ENCODE peak calls at places on chromosomes 12 and 14, in eight cellular contexts. D, Q, R, M, S, V, O and F are unnamed samples.

GRCh38 chr12:114321524-114321923 is 84.4 kb downstream of the TBX5 start:
- DNase-seq in D (no peak), Q (no peak), R (no peak), M (no peak), S (no peak), V (no peak), O (no peak), F (no peak)

GRCh38 chr14:90491868-90492560 is 95.2 kb downstream of the CALM1 start:
- DNase-seq in D (no peak), Q (no peak), R (no peak), M (no peak), S (no peak), V (no peak), O (no peak), F (no peak)

GRCh38 chr12:124914392-124915248 is at the start of gene UBC:
- DNase-seq in D (peak), Q (peak), R (peak), M (peak), S (peak), V (peak), O (peak), F (no peak)

GRCh38 chr14:74437654-74438053 is 11.6 kb upstream of the SYNDIG1L start:
- DNase-seq in D (no peak), Q (no peak), R (no peak), M (no peak), S (no peak), V (no peak), O (no peak), F (no peak)

GRCh38 chr12:835754-836493 is 83.5 kb downstream of the WNK1 start:
- DNase-seq in D (no peak), Q (no peak), R (no peak), M (peak), S (no peak), V (no peak), O (no peak), F (no peak)

GRCh38 chr12:53343449-53343848 is 7.3 kb upstream of the SP7 start:
- DNase-seq in D (no peak), Q (no peak), R (no peak), M (no peak), S (no peak), V (no peak), O (no peak), F (no peak)

GRCh38 chr12:100956311-100956852 is 161.8 kb downstream of the ANO4 start:
- DNase-seq in D (no peak), Q (no peak), R (peak), M (no peak), S (no peak), V (no peak), O (no peak), F (no peak)

GRCh38 chr12:125403145-125403789 is 338.0 kb downstream of the AACS start:
- DNase-seq in D (no peak), Q (no peak), R (no peak), M (peak), S (peak), V (no peak), O (no peak), F (no peak)

GRCh38 chr12:10636611-10637010 is 23.2 kb upstream of the MAGOHB start:
- DNase-seq in D (no peak), Q (no peak), R (no peak), M (peak), S (no peak), V (no peak), O (no peak), F (no peak)

GRCh38 chr12:94872671-94873367 is 130.7 kb downstream of the NDUFA12 start:
- DNase-seq in D (no peak), Q (no peak), R (no peak), M (no peak), S (no peak), V (no peak), O (no peak), F (no peak)

GRCh38 chr14:96630281-96630680 is 128.1 kb downstream of the PAPOLA start:
- DNase-seq in D (no peak), Q (no peak), R (no peak), M (no peak), S (no peak), V (no peak), O (no peak), F (no peak)

GRCh38 chr12:52307836-52308806 is 13.1 kb downstream of the KRT83 start:
- DNase-seq in D (no peak), Q (peak), R (no peak), M (peak), S (no peak), V (peak), O (no peak), F (no peak)

GRCh38 chr12:42502671-42503070 is 86.9 kb downstream of the PRICKLE1 start:
- DNase-seq in D (no peak), Q (no peak), R (no peak), M (no peak), S (no peak), V (no peak), O (no peak), F (no peak)

GRCh38 chr12:42498549-42499247 is 90.8 kb downstream of the PRICKLE1 start:
- DNase-seq in D (no peak), Q (no peak), R (no peak), M (no peak), S (no peak), V (no peak), O (no peak), F (no peak)

GRCh38 chr12:42495244-42495643 is 94.3 kb downstream of the PRICKLE1 start:
- DNase-seq in D (no peak), Q (no peak), R (no peak), M (no peak), S (no peak), V (no peak), O (no peak), F (no peak)

GRCh38 chr12:42492267-42492666 is 97.3 kb downstream of the PRICKLE1 start:
- DNase-seq in D (no peak), Q (no peak), R (no peak), M (no peak), S (no peak), V (no peak), O (no peak), F (no peak)

GRCh38 chr12:42496886-42497285 is 92.7 kb downstream of the PRICKLE1 start:
- DNase-seq in D (no peak), Q (no peak), R (no peak), M (no peak), S (no peak), V (no peak), O (no peak), F (no peak)
- H3K4me3 ChIP-seq in D (no peak), Q (no peak), R (no peak), M (no peak), S (no peak), V (no peak), O (no peak), F (no peak)

DNA sequence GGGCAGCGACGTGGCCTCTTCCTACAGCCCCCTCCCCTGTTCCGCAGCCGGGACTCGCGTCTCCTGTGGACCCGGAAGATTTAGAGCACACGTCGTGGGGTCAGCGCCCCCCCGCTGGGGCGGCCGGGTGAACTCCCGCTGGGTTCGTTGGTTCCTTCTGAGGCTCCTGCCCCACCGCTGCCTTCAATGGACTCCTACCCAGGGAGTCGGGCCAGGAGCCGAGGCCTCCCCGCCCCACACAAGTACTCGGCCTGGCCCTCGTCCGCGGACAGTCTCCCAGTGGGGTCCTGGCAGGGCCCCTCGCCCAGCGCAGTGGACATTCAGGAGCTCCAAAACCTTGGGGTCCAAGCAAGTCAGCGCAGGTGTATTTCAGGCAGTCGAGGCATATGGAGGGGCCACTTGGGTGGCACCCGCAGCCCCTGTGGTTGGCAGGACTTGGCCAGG is 1.2 kb downstream of the MMP17 start:
- DNase-seq in D (no peak), Q (peak), R (no peak), M (no peak), S (no peak), V (no peak), O (no peak), F (no peak)
- H3K4me3 ChIP-seq in D (peak), Q (peak), R (no peak), M (peak), S (peak), V (peak), O (peak), F (peak)

GRCh38 chr14:55071870-55072640 is 20.6 kb downstream of the MAPK1IP1L start:
- DNase-seq in D (no peak), Q (no peak), R (no peak), M (peak), S (no peak), V (no peak), O (no peak), F (no peak)
- H3K4me3 ChIP-seq in D (no peak), Q (no peak), R (no peak), M (no peak), S (no peak), V (no peak), O (no peak), F (no peak)

GRCh38 chr12:89863968-89864367 is 155.3 kb upstream of the ATP2B1 start:
- DNase-seq in D (no peak), Q (no peak), R (peak), M (no peak), S (no peak), V (no peak), O (peak), F (no peak)
- H3K4me3 ChIP-seq in D (no peak), Q (no peak), R (no peak), M (no peak), S (no peak), V (no peak), O (peak), F (no peak)

GRCh38 chr12:109968032-109968420 is 28.1 kb downstream of the GIT2 start:
- DNase-seq in D (no peak), Q (no peak), R (peak), M (no peak), S (no peak), V (no peak), O (no peak), F (no peak)
- H3K4me3 ChIP-seq in D (no peak), Q (no peak), R (no peak), M (no peak), S (no peak), V (peak), O (no peak), F (no peak)

GRCh38 chr14:103578401-103579075 is 15.8 kb downstream of the COA8 start:
- DNase-seq in D (no peak), Q (no peak), R (no peak), M (no peak), S (no peak), V (no peak), O (no peak), F (no peak)

GRCh38 chr14:103574707-103575285 is 12.0 kb downstream of the COA8 start:
- DNase-seq in D (no peak), Q (no peak), R (no peak), M (no peak), S (no peak), V (no peak), O (no peak), F (no peak)

GRCh38 chr14:103574104-103574503 is 11.3 kb downstream of the COA8 start:
- DNase-seq in D (no peak), Q (no peak), R (no peak), M (no peak), S (no peak), V (no peak), O (no peak), F (no peak)

GRCh38 chr14:103581206-103581605 is 18.4 kb downstream of the COA8 start:
- DNase-seq in D (no peak), Q (no peak), R (no peak), M (peak), S (no peak), V (no peak), O (no peak), F (no peak)

DNA sequence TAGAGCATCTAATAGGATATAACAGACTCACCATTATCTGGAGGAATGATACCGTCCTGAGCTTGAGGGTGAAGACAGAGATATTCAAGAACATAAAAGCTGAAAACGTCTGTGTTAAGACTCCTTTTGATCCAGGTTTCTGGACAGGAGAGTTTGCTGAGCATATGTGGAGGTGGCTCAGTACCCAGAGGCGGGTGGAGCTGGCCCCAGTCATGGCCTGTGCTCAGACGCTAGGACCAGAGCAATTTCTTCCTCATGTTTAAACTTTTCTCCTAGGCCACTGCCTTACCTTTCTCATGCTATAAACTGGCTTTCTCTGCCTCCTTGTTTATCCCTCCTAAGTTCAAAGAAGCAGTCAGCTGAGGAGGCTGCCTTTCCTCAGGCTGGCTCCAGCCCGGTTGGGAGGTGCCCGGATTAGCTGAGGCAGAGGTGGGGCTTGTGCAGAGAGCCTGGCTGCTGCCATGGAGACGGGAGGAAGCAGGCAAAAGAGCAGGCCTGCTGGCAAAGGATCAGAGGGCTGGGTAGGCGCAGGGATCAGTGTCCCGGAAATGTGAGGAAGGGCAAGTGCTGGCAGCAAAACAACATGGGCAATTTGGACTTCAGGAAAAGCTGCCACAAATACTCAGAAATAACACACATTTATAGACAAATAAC is 13.7 kb downstream of the COA8 start:
- DNase-seq in D (peak), Q (peak), R (no peak), M (peak), S (no peak), V (peak), O (no peak), F (no peak)
- H3K4me3 ChIP-seq in D (no peak), Q (no peak), R (no peak), M (no peak), S (no peak), V (peak), O (no peak), F (no peak)

GRCh38 chr12:71702590-71702989 is 16.7 kb downstream of the TMEM19 start:
- DNase-seq in D (no peak), Q (no peak), R (no peak), M (peak), S (no peak), V (no peak), O (no peak), F (no peak)
- H3K4me3 ChIP-seq in D (no peak), Q (no peak), R (no peak), M (no peak), S (no peak), V (no peak), O (no peak), F (no peak)

DNA sequence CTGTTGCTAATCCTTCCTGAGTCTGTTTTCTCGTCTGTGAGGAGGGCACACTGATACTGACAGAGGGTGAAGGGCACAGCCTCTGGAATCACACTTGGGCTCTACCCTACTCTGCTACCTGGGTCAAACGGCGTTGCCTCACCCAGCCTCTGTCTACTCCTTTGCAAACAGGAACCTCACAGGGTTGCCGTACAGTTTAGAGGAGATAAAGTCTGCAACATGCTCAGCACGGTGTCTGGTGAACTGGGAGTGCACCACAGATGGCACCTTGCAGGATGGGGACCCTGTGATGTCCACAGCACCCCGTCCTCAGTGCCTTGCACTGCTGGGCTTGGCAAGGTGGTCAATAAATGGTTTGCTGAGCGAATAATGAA is 38.3 kb downstream of the TESC start:
- DNase-seq in D (no peak), Q (no peak), R (no peak), M (no peak), S (no peak), V (no peak), O (no peak), F (no peak)
- H3K4me3 ChIP-seq in D (no peak), Q (no peak), R (no peak), M (no peak), S (no peak), V (no peak), O (no peak), F (no peak)

GRCh38 chr14:64554551-64554950 is 4.8 kb downstream of the PPP1R36 start:
- DNase-seq in D (no peak), Q (no peak), R (no peak), M (peak), S (no peak), V (no peak), O (no peak), F (no peak)

GRCh38 chr14:64549016-64549415 is 745 bp upstream of the PPP1R36 start:
- DNase-seq in D (no peak), Q (no peak), R (no peak), M (peak), S (no peak), V (no peak), O (no peak), F (no peak)

GRCh38 chr14:64544607-64545312 is 4.2 kb downstream of the HSPA2 start:
- DNase-seq in D (no peak), Q (no peak), R (no peak), M (no peak), S (no peak), V (no peak), O (no peak), F (no peak)

GRCh38 chr14:64550539-64551333 is 975 bp downstream of the PPP1R36 start:
- DNase-seq in D (no peak), Q (no peak), R (no peak), M (no peak), S (no peak), V (no peak), O (no peak), F (no peak)

DNA sequence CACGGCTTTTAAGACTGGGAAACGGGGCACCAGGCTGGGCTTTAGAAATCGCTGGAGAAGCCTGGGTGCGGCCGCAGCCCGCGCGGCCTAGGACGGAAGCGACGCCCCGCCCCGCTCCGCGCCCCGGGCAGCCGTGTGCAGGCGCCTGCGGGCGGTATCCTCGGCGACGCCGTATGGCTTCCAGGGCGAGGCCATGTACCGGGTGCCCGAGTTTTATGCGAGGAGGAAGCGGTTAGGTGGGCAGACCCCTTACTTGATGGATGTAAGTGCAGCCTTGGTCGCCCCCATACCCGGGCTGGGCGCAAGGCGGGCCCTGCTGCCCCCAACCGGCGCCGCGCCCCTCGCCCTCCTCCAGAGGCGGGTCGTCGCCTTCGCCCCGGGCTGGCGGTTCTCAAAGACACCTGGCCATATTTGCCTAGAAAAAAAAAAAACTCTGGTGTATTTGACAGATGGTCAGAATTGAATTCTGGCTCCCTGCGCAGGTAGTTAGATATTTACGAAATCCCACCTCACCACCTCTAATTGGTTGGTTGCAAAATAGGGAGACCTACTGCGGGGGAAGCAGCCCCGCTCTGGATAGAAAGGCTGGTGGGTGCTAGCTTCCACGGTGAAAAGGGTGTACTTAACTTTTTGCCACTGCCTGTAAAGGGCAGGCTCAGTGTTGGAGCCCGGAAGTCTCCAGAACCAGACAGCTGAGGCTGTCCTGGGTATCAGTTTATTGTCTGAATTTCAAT is at the start of gene PPP1R36:
- DNase-seq in D (peak), Q (peak), R (no peak), M (peak), S (no peak), V (peak), O (peak), F (no peak)
- H3K4me3 ChIP-seq in D (peak), Q (peak), R (no peak), M (peak), S (no peak), V (peak), O (peak), F (peak)

GRCh38 chr12:96049096-96049495 is 13.7 kb upstream of the LTA4H start:
- DNase-seq in D (no peak), Q (no peak), R (no peak), M (no peak), S (no peak), V (no peak), O (no peak), F (no peak)

GRCh38 chr12:96046543-96047137 is 11.3 kb upstream of the LTA4H start:
- DNase-seq in D (no peak), Q (no peak), R (no peak), M (no peak), S (no peak), V (no peak), O (no peak), F (no peak)

GRCh38 chr12:96047151-96047620 is 11.8 kb upstream of the LTA4H start:
- DNase-seq in D (no peak), Q (no peak), R (no peak), M (peak), S (no peak), V (no peak), O (no peak), F (no peak)

GRCh38 chr12:96048392-96048969 is 13.1 kb upstream of the LTA4H start:
- DNase-seq in D (no peak), Q (no peak), R (no peak), M (no peak), S (peak), V (no peak), O (no peak), F (no peak)

DNA sequence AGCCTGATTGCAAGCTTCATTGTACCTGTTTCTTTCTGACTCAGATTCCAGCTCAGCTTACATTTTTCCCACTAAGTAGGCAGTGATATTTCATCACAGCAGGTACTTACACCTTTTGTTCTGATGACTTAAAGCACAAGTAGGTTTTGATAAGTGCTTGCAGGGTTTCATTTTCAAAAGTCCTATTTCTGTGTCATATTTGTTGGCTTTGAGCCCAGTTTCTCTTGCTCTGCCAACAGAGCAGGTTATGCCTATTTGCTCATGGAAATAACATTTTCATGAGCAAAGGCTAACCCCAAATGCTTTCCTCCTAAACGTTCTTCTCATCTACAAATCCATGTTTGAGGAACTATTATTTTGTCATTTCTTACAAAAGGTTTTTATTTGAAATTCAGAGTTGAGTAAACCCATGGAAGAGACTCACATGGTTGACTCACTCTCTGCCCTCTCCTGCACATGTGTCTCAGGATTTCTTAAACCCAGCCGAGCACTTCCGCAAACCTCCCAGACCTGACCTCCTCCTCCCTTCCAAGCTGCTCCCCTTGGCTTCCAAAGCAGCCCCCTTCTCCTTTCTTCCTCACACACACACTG is 12.3 kb upstream of the LTA4H start:
- DNase-seq in D (peak), Q (peak), R (peak), M (peak), S (peak), V (no peak), O (no peak), F (no peak)
- H3K4me3 ChIP-seq in D (no peak), Q (no peak), R (peak), M (no peak), S (no peak), V (no peak), O (no peak), F (no peak)